ENCODE peak calls at places on chromosomes 4 and X, in nine cellular contexts. L, Y, R, E, K, O, W, B and C are unnamed samples.

GRCh38 chr4:146124023-146124680 is 51.4 kb upstream of the LSM6 start:
- DNase-seq in L (no peak), Y (no peak), R (peak), E (peak), K (no peak), O (peak), W (no peak), B (no peak), C (no peak)

GRCh38 chrX:17788956-17789562 is 51.8 kb downstream of the SCML1 start:
- DNase-seq in L (no peak), Y (no peak), R (peak), E (peak), K (no peak), O (no peak), W (no peak), B (no peak), C (no peak)

GRCh38 chrX:134908235-134908834 is 82.5 kb upstream of the SMIM10 start:
- DNase-seq in L (peak), Y (no peak), R (no peak), E (peak), K (no peak), O (peak), W (no peak), B (peak), C (no peak)

GRCh38 chrX:65587616-65588526 is 53.3 kb upstream of the LAS1L start:
- DNase-seq in L (peak), Y (no peak), R (no peak), E (peak), K (no peak), O (peak), W (peak), B (peak), C (no peak)

GRCh38 chr4:120084327-120084726 is 17.7 kb upstream of the MAD2L1 start:
- DNase-seq in L (no peak), Y (no peak), R (no peak), E (no peak), K (no peak), O (peak), W (no peak), B (no peak), C (no peak)

GRCh38 chr4:5651089-5651488 is 57.3 kb downstream of the EVC2 start:
- DNase-seq in L (no peak), Y (no peak), R (no peak), E (no peak), K (no peak), O (no peak), W (no peak), B (no peak), C (no peak)

GRCh38 chrX:23883737-23884354 is 23.9 kb downstream of the APOO start:
- DNase-seq in L (peak), Y (peak), R (peak), E (peak), K (peak), O (peak), W (no peak), B (peak), C (no peak)

GRCh38 chr4:76198411-76199237 is 15.0 kb downstream of the SCARB2 start:
- DNase-seq in L (peak), Y (peak), R (peak), E (peak), K (no peak), O (peak), W (peak), B (peak), C (peak)

GRCh38 chr4:156475322-156475721 is 496.3 kb downstream of the PDGFC start:
- DNase-seq in L (peak), Y (no peak), R (no peak), E (peak), K (peak), O (peak), W (peak), B (no peak), C (peak)

GRCh38 chr4:1045193-1045594 is 33.8 kb downstream of the FGFRL1 start:
- DNase-seq in L (no peak), Y (no peak), R (no peak), E (no peak), K (no peak), O (no peak), W (no peak), B (no peak), C (no peak)

GRCh38 chr4:121199742-121200561 is 35.8 kb upstream of the TNIP3 start:
- DNase-seq in L (no peak), Y (no peak), R (no peak), E (no peak), K (no peak), O (no peak), W (no peak), B (no peak), C (no peak)

GRCh38 chr4:41320786-41321185 is 64.1 kb downstream of the UCHL1 start:
- DNase-seq in L (no peak), Y (no peak), R (no peak), E (no peak), K (no peak), O (no peak), W (no peak), B (no peak), C (no peak)

GRCh38 chrX:136646602-136647239 is 1.2 kb upstream of the CD40LG start:
- DNase-seq in L (no peak), Y (no peak), R (no peak), E (no peak), K (no peak), O (no peak), W (no peak), B (no peak), C (no peak)

GRCh38 chr4:7387925-7388324 is 46.8 kb downstream of the PSAPL1 start:
- DNase-seq in L (no peak), Y (no peak), R (no peak), E (no peak), K (no peak), O (no peak), W (no peak), B (no peak), C (no peak)

GRCh38 chr4:157043131-157043530 is 32.8 kb upstream of the GLRB start:
- DNase-seq in L (peak), Y (no peak), R (peak), E (peak), K (no peak), O (peak), W (no peak), B (no peak), C (no peak)

GRCh38 chr4:162770761-162771490 is 395.8 kb downstream of the NAF1 start:
- DNase-seq in L (no peak), Y (no peak), R (no peak), E (no peak), K (no peak), O (no peak), W (no peak), B (no peak), C (no peak)

GRCh38 chr4:4384837-4385236 is 2.1 kb upstream of the NSG1 start:
- DNase-seq in L (peak), Y (no peak), R (peak), E (peak), K (peak), O (peak), W (no peak), B (no peak), C (no peak)

GRCh38 chr4:136861081-136861480 is 671.2 kb downstream of the PCDH18 start:
- DNase-seq in L (no peak), Y (no peak), R (peak), E (no peak), K (no peak), O (peak), W (no peak), B (no peak), C (no peak)

GRCh38 chr4:147287588-147287890 is 193.4 kb upstream of the EDNRA start:
- DNase-seq in L (no peak), Y (no peak), R (no peak), E (no peak), K (no peak), O (no peak), W (no peak), B (peak), C (no peak)

GRCh38 chr4:79164961-79165610 is 160.8 kb downstream of the NAA11 start:
- DNase-seq in L (no peak), Y (no peak), R (no peak), E (no peak), K (no peak), O (no peak), W (no peak), B (no peak), C (no peak)

GRCh38 chr4:9703391-9703790 is 78.0 kb upstream of the DRD5 start:
- DNase-seq in L (peak), Y (no peak), R (peak), E (peak), K (peak), O (no peak), W (peak), B (no peak), C (no peak)

GRCh38 chr4:158133551-158133950 is 39.3 kb downstream of the GASK1B start:
- DNase-seq in L (no peak), Y (no peak), R (no peak), E (no peak), K (no peak), O (no peak), W (no peak), B (no peak), C (no peak)

GRCh38 chr4:173345648-173346047 is 11.5 kb upstream of the HMGB2 start:
- DNase-seq in L (no peak), Y (no peak), R (no peak), E (no peak), K (no peak), O (no peak), W (no peak), B (no peak), C (no peak)

GRCh38 chrX:101265869-101266428 is 25.2 kb downstream of the TAF7L start:
- DNase-seq in L (no peak), Y (peak), R (no peak), E (peak), K (no peak), O (peak), W (no peak), B (peak), C (peak)

GRCh38 chrX:107450823-107451509 is 1.5 kb downstream of the FRMPD3 start:
- DNase-seq in L (peak), Y (no peak), R (peak), E (peak), K (no peak), O (no peak), W (no peak), B (no peak), C (no peak)

GRCh38 chr4:144647095-144647959 is 1.4 kb downstream of the HHIP start:
- DNase-seq in L (no peak), Y (no peak), R (peak), E (peak), K (no peak), O (peak), W (no peak), B (no peak), C (no peak)

GRCh38 chr4:41573458-41574129 is 35.6 kb downstream of the LIMCH1 start:
- DNase-seq in L (no peak), Y (peak), R (no peak), E (peak), K (no peak), O (no peak), W (no peak), B (no peak), C (peak)

GRCh38 chr4:57490520-57490919 is 380.3 kb upstream of the IGFBP7 start:
- DNase-seq in L (peak), Y (no peak), R (no peak), E (no peak), K (no peak), O (no peak), W (no peak), B (no peak), C (no peak)

GRCh38 chrX:22041931-22042530 is 9.9 kb downstream of the PHEX start:
- DNase-seq in L (no peak), Y (no peak), R (no peak), E (no peak), K (no peak), O (no peak), W (no peak), B (no peak), C (no peak)

GRCh38 chr4:149980941-149981340 is 97.3 kb upstream of the DCLK2 start:
- DNase-seq in L (peak), Y (no peak), R (peak), E (peak), K (peak), O (peak), W (peak), B (no peak), C (no peak)

GRCh38 chr4:15339732-15340131 is 88.1 kb upstream of the C1QTNF7 start:
- DNase-seq in L (no peak), Y (no peak), R (no peak), E (no peak), K (no peak), O (peak), W (no peak), B (no peak), C (no peak)

GRCh38 chrX:108397627-108398392 is 40.4 kb downstream of the COL4A6 start:
- DNase-seq in L (peak), Y (no peak), R (no peak), E (peak), K (no peak), O (peak), W (no peak), B (peak), C (no peak)

GRCh38 chr4:181503800-181504364 is 739.3 kb upstream of the TENM3 start:
- DNase-seq in L (no peak), Y (no peak), R (peak), E (no peak), K (no peak), O (no peak), W (no peak), B (no peak), C (no peak)

GRCh38 chr4:177441061-177441802 is 1.0 kb downstream of the AGA start:
- DNase-seq in L (peak), Y (no peak), R (peak), E (peak), K (no peak), O (peak), W (no peak), B (no peak), C (no peak)

GRCh38 chr4:123699823-123700822 is 303.5 kb downstream of the SPRY1 start:
- DNase-seq in L (no peak), Y (peak), R (no peak), E (peak), K (no peak), O (peak), W (no peak), B (peak), C (peak)

DNA sequence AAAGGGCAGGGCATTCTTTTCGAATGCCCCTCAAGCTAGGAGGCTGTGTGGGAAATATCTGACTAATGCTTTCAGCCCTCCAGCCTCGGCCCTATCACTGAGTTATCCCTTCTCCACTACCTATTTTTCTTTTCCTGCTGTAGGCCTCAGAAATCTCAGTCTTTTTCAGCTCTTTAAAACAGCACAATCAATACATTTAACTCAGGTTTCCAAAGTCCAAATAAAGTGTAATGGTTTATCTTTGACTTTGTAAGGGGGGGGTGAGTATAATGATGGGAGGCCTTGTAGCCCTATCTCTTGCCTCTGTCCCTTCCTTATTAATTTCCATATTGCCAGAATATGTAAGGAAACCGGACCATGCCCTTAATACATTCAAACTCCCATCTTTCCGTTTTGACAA is 1.6 kb upstream of the WNK3 start:
- DNase-seq in L (no peak), Y (no peak), R (no peak), E (no peak), K (no peak), O (no peak), W (no peak), B (no peak), C (no peak)
- H3K4me3 ChIP-seq in L (no peak), Y (no peak), R (peak), E (no peak), K (no peak), O (no peak), W (no peak), B (peak), C (peak)

GRCh38 chr4:24103434-24104168 is 213.8 kb upstream of the PPARGC1A start:
- DNase-seq in L (no peak), Y (no peak), R (no peak), E (no peak), K (no peak), O (peak), W (no peak), B (peak), C (no peak)
- H3K4me3 ChIP-seq in L (no peak), Y (no peak), R (no peak), E (no peak), K (no peak), O (no peak), W (no peak), B (no peak), C (no peak)

DNA sequence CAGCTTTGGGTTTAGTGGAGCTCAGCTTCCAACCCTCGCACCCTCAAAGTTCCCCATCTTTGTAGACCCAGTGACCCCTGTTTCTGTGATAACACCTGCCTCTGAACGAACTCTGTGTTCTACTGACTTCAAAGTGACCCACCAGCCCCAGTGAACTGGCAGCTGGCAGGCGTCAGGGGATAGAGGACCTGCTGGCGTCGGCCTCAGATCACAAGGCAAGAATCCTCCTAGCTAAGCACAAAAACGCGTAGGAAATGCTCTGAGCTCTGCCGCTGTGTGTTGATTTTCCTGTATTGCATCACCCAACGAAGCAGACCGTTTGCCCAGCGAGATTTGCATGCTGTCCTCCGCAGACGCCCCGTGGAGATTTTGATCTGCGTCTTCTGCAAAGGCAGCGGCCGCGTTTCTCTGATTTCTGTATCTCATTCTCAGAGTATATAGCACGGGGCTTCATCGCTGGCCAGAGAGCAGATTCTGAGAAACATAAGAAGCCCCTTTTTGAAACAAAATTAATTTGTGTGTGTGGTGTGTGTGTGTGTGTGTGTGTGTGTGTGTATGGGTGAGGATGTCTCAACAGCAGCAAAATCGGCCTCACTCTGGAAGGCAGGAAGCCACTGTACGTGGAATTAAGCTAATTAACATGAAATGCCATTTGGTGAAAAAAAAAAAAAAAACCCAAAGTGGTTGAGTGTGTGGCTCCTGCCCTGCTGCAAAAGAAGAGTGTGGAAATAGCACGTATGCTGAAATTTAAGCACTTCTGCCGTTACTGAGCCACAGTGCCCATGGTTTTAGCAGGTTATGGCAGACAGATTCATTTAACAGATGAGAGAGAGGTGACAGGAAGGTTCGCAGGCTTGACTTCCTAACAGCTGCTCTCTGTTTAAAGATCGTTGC is 29.2 kb upstream of the ASMTL start:
- DNase-seq in L (peak), Y (peak), R (peak), E (peak), K (peak), O (peak), W (peak), B (peak), C (peak)
- H3K4me3 ChIP-seq in L (peak), Y (no peak), R (peak), E (peak), K (peak), O (no peak), W (no peak), B (peak), C (peak)

GRCh38 chr4:110613710-110614109 is 9.2 kb downstream of the PITX2 start:
- DNase-seq in L (no peak), Y (no peak), R (no peak), E (no peak), K (no peak), O (no peak), W (no peak), B (no peak), C (no peak)
- H3K4me3 ChIP-seq in L (no peak), Y (no peak), R (peak), E (no peak), K (no peak), O (no peak), W (no peak), B (no peak), C (no peak)

GRCh38 chrX:27078371-27078770 is 384.8 kb downstream of the PPP4R3C start:
- DNase-seq in L (no peak), Y (no peak), R (no peak), E (no peak), K (no peak), O (no peak), W (no peak), B (no peak), C (no peak)
- H3K4me3 ChIP-seq in L (no peak), Y (no peak), R (no peak), E (no peak), K (no peak), O (no peak), W (no peak), B (no peak), C (no peak)